ENCODE peak calls at places on chromosomes 6 and 20, in ten cellular contexts. One of them, this sample, is unnamed.

GRCh38 chr6:168240147-168240546 is 79.4 kb downstream of the DACT2 start:
- DNase-seq in hepatocyte: no peak
- DNase-seq in amniotic stem cell: no peak
- DNase-seq in GDM1: no peak
- DNase-seq in activated T-cell treated with anti-CD3 and anti-CD28 coated beads, Interleukin-2, amount 50 U/mL, for 4 hours: no peak
- DNase-seq in sciatic nerve: no peak
- DNase-seq in foreskin fibroblast: no peak
- DNase-seq in NCI-H146: no peak
- DNase-seq in NCI-H2081 treated with DMSO at 0.1 percent for 48 hours: no peak
- DNase-seq in erythroblast: no peak
- DNase-seq in this sample: no peak

GRCh38 chr6:25342784-25343183 is 63.6 kb downstream of the CARMIL1 start:
- DNase-seq in NCI-H146: peak; percentile 20
- DNase-seq in GDM1: no peak
- DNase-seq in sciatic nerve: no peak
- DNase-seq in foreskin fibroblast: peak; percentile 44
- DNase-seq in amniotic stem cell: peak; percentile 65
- DNase-seq in activated T-cell treated with anti-CD3 and anti-CD28 coated beads, Interleukin-2, amount 50 U/mL, for 4 hours: no peak
- DNase-seq in hepatocyte: peak; percentile 28
- DNase-seq in erythroblast: peak; percentile 11
- DNase-seq in NCI-H2081 treated with DMSO at 0.1 percent for 48 hours: no peak
- DNase-seq in this sample: no peak

GRCh38 chr6:109314313-109314712 is 68.0 kb downstream of the CD164 start:
- DNase-seq in activated T-cell treated with anti-CD3 and anti-CD28 coated beads, Interleukin-2, amount 50 U/mL, for 4 hours: no peak
- DNase-seq in GDM1: no peak
- DNase-seq in NCI-H2081 treated with DMSO at 0.1 percent for 48 hours: no peak
- DNase-seq in foreskin fibroblast: no peak
- DNase-seq in erythroblast: no peak
- DNase-seq in amniotic stem cell: no peak
- DNase-seq in NCI-H146: no peak
- DNase-seq in sciatic nerve: no peak
- DNase-seq in hepatocyte: no peak
- DNase-seq in this sample: no peak

GRCh38 chr6:90296346-90297123 is at the start of gene BACH2:
- DNase-seq in activated T-cell treated with anti-CD3 and anti-CD28 coated beads, Interleukin-2, amount 50 U/mL, for 4 hours: peak; percentile 97
- DNase-seq in erythroblast: peak; percentile 87
- DNase-seq in NCI-H2081 treated with DMSO at 0.1 percent for 48 hours: peak; percentile 24
- DNase-seq in sciatic nerve: peak; percentile 96
- DNase-seq in hepatocyte: peak; percentile 97
- DNase-seq in amniotic stem cell: no peak
- DNase-seq in GDM1: no peak
- DNase-seq in foreskin fibroblast: peak; percentile 91
- DNase-seq in NCI-H146: peak; percentile 79
- DNase-seq in this sample: peak; percentile 95

GRCh38 chr6:49550413-49551125 is at the start of gene C6orf141:
- DNase-seq in hepatocyte: peak; percentile 64
- DNase-seq in erythroblast: peak; percentile 68
- DNase-seq in activated T-cell treated with anti-CD3 and anti-CD28 coated beads, Interleukin-2, amount 50 U/mL, for 4 hours: no peak
- DNase-seq in foreskin fibroblast: peak; percentile 56
- DNase-seq in NCI-H146: peak; percentile 92
- DNase-seq in amniotic stem cell: no peak
- DNase-seq in sciatic nerve: no peak
- DNase-seq in NCI-H2081 treated with DMSO at 0.1 percent for 48 hours: no peak
- DNase-seq in GDM1: no peak
- DNase-seq in this sample: peak; percentile 1

GRCh38 chr6:92767101-92767500 is 652.3 kb downstream of the EPHA7 start:
- DNase-seq in sciatic nerve: no peak
- DNase-seq in NCI-H2081 treated with DMSO at 0.1 percent for 48 hours: no peak
- DNase-seq in foreskin fibroblast: no peak
- DNase-seq in amniotic stem cell: no peak
- DNase-seq in activated T-cell treated with anti-CD3 and anti-CD28 coated beads, Interleukin-2, amount 50 U/mL, for 4 hours: no peak
- DNase-seq in NCI-H146: no peak
- DNase-seq in hepatocyte: no peak
- DNase-seq in erythroblast: no peak
- DNase-seq in GDM1: no peak
- DNase-seq in this sample: no peak

GRCh38 chr6:159467473-159468041 is 225.5 kb downstream of the SOD2 start:
- DNase-seq in erythroblast: no peak
- DNase-seq in hepatocyte: no peak
- DNase-seq in sciatic nerve: no peak
- DNase-seq in GDM1: no peak
- DNase-seq in amniotic stem cell: no peak
- DNase-seq in NCI-H146: no peak
- DNase-seq in activated T-cell treated with anti-CD3 and anti-CD28 coated beads, Interleukin-2, amount 50 U/mL, for 4 hours: no peak
- DNase-seq in foreskin fibroblast: no peak
- DNase-seq in NCI-H2081 treated with DMSO at 0.1 percent for 48 hours: no peak
- DNase-seq in this sample: no peak

GRCh38 chr6:11747021-11747420 is 31.6 kb downstream of the ADTRP start:
- DNase-seq in activated T-cell treated with anti-CD3 and anti-CD28 coated beads, Interleukin-2, amount 50 U/mL, for 4 hours: no peak
- DNase-seq in sciatic nerve: no peak
- DNase-seq in hepatocyte: no peak
- DNase-seq in foreskin fibroblast: no peak
- DNase-seq in amniotic stem cell: no peak
- DNase-seq in GDM1: no peak
- DNase-seq in NCI-H2081 treated with DMSO at 0.1 percent for 48 hours: no peak
- DNase-seq in NCI-H146: no peak
- DNase-seq in erythroblast: no peak
- DNase-seq in this sample: no peak

GRCh38 chr6:43953794-43954310 is 173.4 kb downstream of the MRPL14 start:
- DNase-seq in hepatocyte: peak; percentile 41
- DNase-seq in activated T-cell treated with anti-CD3 and anti-CD28 coated beads, Interleukin-2, amount 50 U/mL, for 4 hours: no peak
- DNase-seq in erythroblast: peak; percentile 50
- DNase-seq in GDM1: no peak
- DNase-seq in foreskin fibroblast: peak; percentile 48
- DNase-seq in NCI-H2081 treated with DMSO at 0.1 percent for 48 hours: no peak
- DNase-seq in sciatic nerve: no peak
- DNase-seq in amniotic stem cell: no peak
- DNase-seq in NCI-H146: no peak
- DNase-seq in this sample: no peak

GRCh38 chr6:145135702-145136101 is 599.6 kb downstream of the EPM2A start:
- DNase-seq in sciatic nerve: no peak
- DNase-seq in hepatocyte: no peak
- DNase-seq in GDM1: no peak
- DNase-seq in activated T-cell treated with anti-CD3 and anti-CD28 coated beads, Interleukin-2, amount 50 U/mL, for 4 hours: no peak
- DNase-seq in erythroblast: no peak
- DNase-seq in NCI-H2081 treated with DMSO at 0.1 percent for 48 hours: no peak
- DNase-seq in NCI-H146: no peak
- DNase-seq in amniotic stem cell: no peak
- DNase-seq in foreskin fibroblast: no peak
- DNase-seq in this sample: no peak

GRCh38 chr20:63471002-63471718 is 1.3 kb downstream of the KCNQ2 start:
- DNase-seq in hepatocyte: no peak
- DNase-seq in amniotic stem cell: no peak
- DNase-seq in activated T-cell treated with anti-CD3 and anti-CD28 coated beads, Interleukin-2, amount 50 U/mL, for 4 hours: no peak
- DNase-seq in NCI-H146: no peak
- DNase-seq in erythroblast: no peak
- DNase-seq in GDM1: no peak
- DNase-seq in sciatic nerve: no peak
- DNase-seq in NCI-H2081 treated with DMSO at 0.1 percent for 48 hours: no peak
- DNase-seq in foreskin fibroblast: no peak
- DNase-seq in this sample: no peak

GRCh38 chr6:104957301-104958177 is 632 bp downstream of the LIN28B start:
- DNase-seq in activated T-cell treated with anti-CD3 and anti-CD28 coated beads, Interleukin-2, amount 50 U/mL, for 4 hours: no peak
- DNase-seq in amniotic stem cell: no peak
- DNase-seq in GDM1: no peak
- DNase-seq in NCI-H146: no peak
- DNase-seq in foreskin fibroblast: peak; percentile 9
- DNase-seq in NCI-H2081 treated with DMSO at 0.1 percent for 48 hours: peak; percentile 14
- DNase-seq in erythroblast: peak; percentile 72
- DNase-seq in hepatocyte: peak; percentile 30
- DNase-seq in sciatic nerve: no peak
- DNase-seq in this sample: no peak